ENCODE peak calls at places on chromosomes 6 and 20, in nine cellular contexts. G is Peyer's patch; J is A172; D is ELF-1; X is ELR; U is HEK293T; E is stimulated activated CD4-positive, alpha-beta T cell treated with anti-CD3 and anti-CD28 coated beads, Interleukin-12 subunit alpha, Interleukin-12 subunit beta, amount 100 ng/mL, for 4 hours; Z is NCI-H1436; Y is SW 1271. O is an unnamed sample.

GRCh38 chr6:165181951-165182414 is 127.4 kb downstream of the C6orf118 start:
- DNase-seq in Y (no peak), E (no peak), D (no peak), Z (no peak), G (no peak), J (peak), X (no peak), U (no peak), O (no peak)

GRCh38 chr6:3270258-3270657 is 11.5 kb downstream of the PSMG4 start:
- DNase-seq in G (peak), Y (no peak), U (no peak), E (no peak), Z (no peak), D (no peak), J (no peak), X (no peak), O (no peak)

GRCh38 chr20:34938466-34939163 is 17.0 kb downstream of the GSS start:
- DNase-seq in G (peak), E (no peak), Y (no peak), U (no peak), J (no peak), Z (no peak), D (no peak), X (no peak), O (no peak)

GRCh38 chr6:34894693-34895092 is 5.6 kb downstream of the ANKS1A start:
- DNase-seq in U (no peak), Y (no peak), J (no peak), G (no peak), D (no peak), X (no peak), Z (no peak), E (no peak), O (no peak)

GRCh38 chr6:137496909-137497721 is 2.9 kb upstream of the OLIG3 start:
- DNase-seq in D (peak), Z (no peak), X (no peak), E (no peak), G (no peak), J (no peak), Y (no peak), U (no peak), O (no peak)

GRCh38 chr6:22848121-22848520 is 278.8 kb downstream of the HDGFL1 start:
- DNase-seq in Z (no peak), U (no peak), D (no peak), G (no peak), X (no peak), Y (no peak), E (no peak), J (no peak), O (no peak)

GRCh38 chr6:109013551-109014101 is 81.0 kb downstream of the SESN1 start:
- DNase-seq in D (no peak), U (no peak), X (no peak), J (no peak), G (no peak), Y (no peak), E (no peak), Z (no peak), O (no peak)

GRCh38 chr6:116136933-116137340 is 11.0 kb upstream of the COL10A1 start:
- DNase-seq in J (no peak), U (no peak), Y (no peak), X (no peak), D (no peak), E (no peak), G (no peak), Z (no peak), O (no peak)

GRCh38 chr6:34610819-34611477 is 54.8 kb upstream of the SPDEF start:
- DNase-seq in J (peak), D (no peak), X (peak), E (no peak), U (no peak), Y (peak), G (no peak), Z (no peak), O (no peak)

GRCh38 chr20:35742741-35743523 is 872 bp upstream of the RBM39 start:
- DNase-seq in D (no peak), E (no peak), J (peak), Y (peak), U (no peak), X (peak), Z (peak), G (no peak), O (no peak)

GRCh38 chr6:31736768-31737314 is 511 bp upstream of the CLIC1 start:
- DNase-seq in Y (no peak), X (no peak), D (peak), J (no peak), G (no peak), E (no peak), U (no peak), Z (no peak), O (no peak)

GRCh38 chr6:30951907-30952469 is 11.2 kb downstream of the MUCL3 start:
- DNase-seq in G (no peak), Y (no peak), X (no peak), U (no peak), Z (no peak), E (no peak), D (no peak), J (no peak), O (no peak)